ENCODE peak calls at places on chromosomes 4 and X, in ten cellular contexts. G is brain microvascular endothelial cell; D is activated naive CD4-positive, alpha-beta T cell treated with Interleukin-2 at 50 U/mL for 16 hours; K is NCI-H1105; Z is HFFc6; Y is stimulated activated CD8-positive, alpha-beta memory T cell treated with anti-CD3 and anti-CD28 coated beads, Interleukin-15, amount 100 ng/mL, for 4 hours; N is ACHN; L is Calu3; M is stimulated activated CD4-positive, alpha-beta T cell treated with anti-CD3 and anti-CD28 coated beads, Interleukin-1b, Interleukin-23, amount 100 ng/mL, for 48 hours; P is Right ventricle myocardium superior. X is an unnamed sample.

GRCh38 chrX:48999030-48999429 is 3.0 kb downstream of the GRIPAP1 start:
- DNase-seq in G (no peak), D (peak), K (no peak), Z (no peak), Y (no peak), N (no peak), L (no peak), M (no peak), P (no peak), X (no peak)

GRCh38 chr4:179750374-179750773 is 2308.1 kb upstream of the AGA start:
- DNase-seq in G (no peak), D (no peak), K (no peak), Z (no peak), Y (no peak), N (no peak), L (no peak), M (no peak), P (no peak), X (no peak)

GRCh38 chr4:152165146-152165545 is 370.7 kb downstream of the FBXW7 start:
- DNase-seq in G (no peak), D (no peak), K (no peak), Z (peak), Y (no peak), N (no peak), L (no peak), M (no peak), P (no peak), X (no peak)

GRCh38 chrX:23737413-23737812 is 5.7 kb downstream of the ACOT9 start:
- DNase-seq in G (no peak), D (no peak), K (no peak), Z (no peak), Y (no peak), N (no peak), L (no peak), M (no peak), P (no peak), X (no peak)

GRCh38 chr4:94357624-94358023 is 15.0 kb upstream of the HPGDS start:
- DNase-seq in G (peak), D (no peak), K (no peak), Z (no peak), Y (no peak), N (no peak), L (no peak), M (no peak), P (no peak), X (no peak)

GRCh38 chrX:331772-332495 is 13.3 kb upstream of the GTPBP6 start:
- DNase-seq in G (no peak), D (no peak), K (no peak), Z (no peak), Y (no peak), N (no peak), L (no peak), M (no peak), P (peak), X (no peak)

GRCh38 chr4:169270810-169271691 is at the start of gene SH3RF1:
- DNase-seq in G (peak), D (no peak), K (peak), Z (peak), Y (no peak), N (peak), L (peak), M (peak), P (peak), X (peak)

GRCh38 chr4:38182334-38182998 is 222.3 kb downstream of the PTTG2 start:
- DNase-seq in G (no peak), D (no peak), K (no peak), Z (no peak), Y (no peak), N (no peak), L (no peak), M (no peak), P (no peak), X (no peak)

GRCh38 chrX:118216488-118216887 is 99.9 kb upstream of the KLHL13 start:
- DNase-seq in G (no peak), D (no peak), K (peak), Z (no peak), Y (no peak), N (peak), L (no peak), M (no peak), P (no peak), X (no peak)

X was measured in cortex of kidney.